ENCODE peak calls at places on chromosomes 13 and 19, in ten cellular contexts. G is keratinocyte, C is dorsolateral prefrontal cortex, I is heart left ventricle, P is astrocyte of the cerebellum, M is Caco-2, Q is neural progenitor cell, L is foreskin fibroblast, J is AG10803, Z is endodermal cell. A is an unnamed sample.

GRCh38 chr13:89930861-89931260 is 1416.6 kb upstream of the MIR17HG start:
- DNase-seq in G (no peak), C (no peak), I (no peak), P (no peak), M (peak), Q (no peak), L (no peak), J (no peak), Z (peak), A (no peak)

GRCh38 chr13:46687810-46688209 is 109.2 kb downstream of the ESD start:
- DNase-seq in G (peak), C (no peak), I (no peak), P (peak), M (peak), Q (no peak), L (no peak), J (no peak), Z (peak), A (peak)

GRCh38 chr19:56942749-56943148 is 102.2 kb upstream of the PEG3 start:
- DNase-seq in G (no peak), C (no peak), I (peak), P (no peak), M (no peak), Q (peak), L (no peak), J (peak), Z (peak), A (no peak)

GRCh38 chr13:30293995-30294394 is 13.4 kb downstream of the KATNAL1 start:
- DNase-seq in G (no peak), C (no peak), I (no peak), P (no peak), M (no peak), Q (no peak), L (no peak), J (no peak), Z (no peak), A (no peak)

GRCh38 chr13:109998030-109998429 is 211.6 kb upstream of the IRS2 start:
- DNase-seq in G (no peak), C (no peak), I (no peak), P (no peak), M (no peak), Q (no peak), L (no peak), J (no peak), Z (no peak), A (no peak)

GRCh38 chr13:27293873-27294515 is 23.4 kb downstream of the RASL11A start:
- DNase-seq in G (no peak), C (no peak), I (no peak), P (no peak), M (no peak), Q (no peak), L (no peak), J (no peak), Z (no peak), A (no peak)

GRCh38 chr19:41588497-41589209 is 12.7 kb downstream of the CEACAM21 start:
- DNase-seq in G (no peak), C (no peak), I (no peak), P (peak), M (no peak), Q (peak), L (peak), J (peak), Z (peak), A (peak)

GRCh38 chr13:27978301-27978968 is 9.3 kb upstream of the CDX2 start:
- DNase-seq in G (no peak), C (no peak), I (no peak), P (no peak), M (peak), Q (peak), L (no peak), J (no peak), Z (peak), A (no peak)

GRCh38 chr19:8251025-8251472 is 41.9 kb downstream of the CERS4 start:
- DNase-seq in G (no peak), C (peak), I (peak), P (peak), M (no peak), Q (no peak), L (no peak), J (peak), Z (no peak), A (peak)

GRCh38 chr19:30047355-30047895 is 105.4 kb downstream of the URI1 start:
- DNase-seq in G (no peak), C (no peak), I (no peak), P (no peak), M (no peak), Q (no peak), L (no peak), J (no peak), Z (no peak), A (no peak)

GRCh38 chr13:43316997-43317396 is 293.6 kb downstream of the DNAJC15 start:
- DNase-seq in G (no peak), C (peak), I (peak), P (peak), M (no peak), Q (peak), L (peak), J (peak), Z (peak), A (peak)

GRCh38 chr19:46571495-46571894 is 29.6 kb upstream of the CALM3 start:
- DNase-seq in G (no peak), C (no peak), I (no peak), P (no peak), M (peak), Q (peak), L (peak), J (no peak), Z (peak), A (peak)

GRCh38 chr19:34651747-34652146 is 25.2 kb downstream of the SCGB2B2 start:
- DNase-seq in G (no peak), C (no peak), I (no peak), P (no peak), M (no peak), Q (no peak), L (no peak), J (no peak), Z (no peak), A (no peak)

GRCh38 chr13:59176775-59177174 is 987.0 kb downstream of the DIAPH3 start:
- DNase-seq in G (no peak), C (no peak), I (no peak), P (no peak), M (no peak), Q (no peak), L (no peak), J (no peak), Z (peak), A (no peak)

GRCh38 chr13:47299316-47299715 is 402.5 kb upstream of the HTR2A start:
- DNase-seq in G (no peak), C (no peak), I (no peak), P (no peak), M (no peak), Q (no peak), L (no peak), J (peak), Z (no peak), A (peak)

GRCh38 chr19:38253788-38254187 is 2.4 kb downstream of the PPP1R14A start:
- DNase-seq in G (no peak), C (no peak), I (no peak), P (no peak), M (no peak), Q (no peak), L (no peak), J (no peak), Z (no peak), A (no peak)

GRCh38 chr13:82713681-82714405 is 1168.4 kb downstream of the SLITRK1 start:
- DNase-seq in G (no peak), C (no peak), I (no peak), P (peak), M (no peak), Q (no peak), L (peak), J (peak), Z (no peak), A (peak)

GRCh38 chr19:5228932-5229777 is 111.5 kb downstream of the PTPRS start:
- DNase-seq in G (no peak), C (peak), I (no peak), P (no peak), M (no peak), Q (no peak), L (no peak), J (no peak), Z (no peak), A (peak)

GRCh38 chr19:10107254-10107653 is 1.1 kb downstream of the PPAN start:
- DNase-seq in G (no peak), C (no peak), I (no peak), P (no peak), M (no peak), Q (no peak), L (no peak), J (no peak), Z (no peak), A (no peak)
- H3K4me3 ChIP-seq in G (peak), C (peak), I (peak), P (peak), M (peak), Q (peak), L (peak), J (peak), Z (peak), A (peak)

GRCh38 chr13:71754407-71754974 is 112.5 kb downstream of the DACH1 start:
- DNase-seq in G (no peak), C (no peak), I (peak), P (no peak), M (no peak), Q (no peak), L (no peak), J (no peak), Z (no peak), A (no peak)
- TF ChIP-seq CTCF in G (no peak), C (no peak), I (peak), P (no peak), M (no peak), Q (peak), L (no peak), J (no peak), Z (peak), A (peak)

GRCh38 chr19:16830679-16831078 is 1.5 kb downstream of the SIN3B start:
- DNase-seq in G (no peak), C (no peak), I (no peak), P (peak), M (no peak), Q (no peak), L (no peak), J (peak), Z (no peak), A (peak)
- H3K4me3 ChIP-seq in G (peak), C (peak), I (no peak), P (peak), M (no peak), Q (peak), L (peak), J (peak), Z (peak), A (peak)

GRCh38 chr19:916645-917322 is 349 bp upstream of the KISS1R start:
- DNase-seq in G (no peak), C (no peak), I (no peak), P (no peak), M (peak), Q (peak), L (no peak), J (no peak), Z (peak), A (no peak)

GRCh38 chr19:918481-919156 is 1.5 kb downstream of the KISS1R start:
- DNase-seq in G (no peak), C (no peak), I (no peak), P (no peak), M (no peak), Q (peak), L (no peak), J (no peak), Z (peak), A (no peak)

GRCh38 chr19:918152-918437 is 962 bp downstream of the KISS1R start:
- DNase-seq in G (no peak), C (no peak), I (no peak), P (no peak), M (no peak), Q (no peak), L (no peak), J (no peak), Z (no peak), A (no peak)

GRCh38 chr19:919157-920050 is 2.3 kb downstream of the KISS1R start:
- DNase-seq in G (no peak), C (no peak), I (no peak), P (no peak), M (no peak), Q (peak), L (no peak), J (no peak), Z (peak), A (no peak)

GRCh38 chr19:917323-918151 is at the start of gene KISS1R:
- DNase-seq in G (no peak), C (no peak), I (no peak), P (no peak), M (peak), Q (peak), L (no peak), J (no peak), Z (peak), A (peak)
- TF ChIP-seq CTCF in G (peak), C (no peak), I (peak), P (peak), M (peak), Q (peak), L (peak), J (peak), Z (peak), A (peak)

GRCh38 chr13:101406787-101407186 is 9.5 kb downstream of the NALCN start:
- DNase-seq in G (no peak), C (no peak), I (no peak), P (no peak), M (no peak), Q (no peak), L (no peak), J (peak), Z (no peak), A (no peak)
- H3K4me3 ChIP-seq in G (no peak), C (no peak), I (no peak), P (no peak), M (no peak), Q (no peak), L (no peak), J (no peak), Z (no peak), A (no peak)

DNA sequence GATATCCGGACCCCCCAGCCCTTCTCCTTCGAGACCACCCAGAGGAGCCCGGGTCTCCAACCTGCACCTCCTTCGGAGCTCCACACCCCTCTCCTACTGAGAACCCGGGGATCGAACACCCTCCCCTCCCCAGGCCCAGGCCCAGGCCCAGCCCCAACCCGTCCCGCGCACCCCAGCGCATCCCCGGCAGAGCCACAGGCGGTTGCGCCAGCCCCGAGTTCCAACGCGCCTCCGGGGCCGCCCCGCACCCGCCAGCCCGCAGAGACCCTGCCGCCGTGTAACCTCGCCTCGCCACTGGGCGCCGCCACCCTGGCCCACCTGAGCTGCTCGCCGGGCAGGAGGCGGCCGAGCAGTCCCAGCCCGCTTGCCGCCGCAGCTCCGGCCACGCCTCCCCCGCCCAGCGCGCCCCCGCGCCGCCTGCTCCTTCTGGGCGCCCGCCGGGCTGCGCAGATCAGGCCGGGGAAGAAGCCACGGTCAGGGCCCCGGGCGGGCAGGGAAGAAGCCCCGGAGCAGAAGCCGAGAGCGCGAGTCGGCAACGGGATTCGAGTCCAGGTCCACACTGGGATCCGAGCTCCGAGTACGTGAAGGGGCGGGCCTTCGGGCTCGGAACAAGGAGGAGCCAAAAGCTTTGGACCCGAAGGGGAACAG is at the start of gene MBOAT7:
- DNase-seq in G (no peak), C (no peak), I (no peak), P (no peak), M (no peak), Q (no peak), L (no peak), J (no peak), Z (no peak), A (no peak)
- TF ChIP-seq CTCF in G (peak), C (no peak), I (no peak), P (peak), M (peak), Q (peak), L (no peak), J (no peak), Z (peak), A (no peak)

GRCh38 chr19:19169236-19170052 is 619 bp downstream of the MEF2B start:
- DNase-seq in G (no peak), C (no peak), I (no peak), P (no peak), M (no peak), Q (no peak), L (no peak), J (no peak), Z (no peak), A (no peak)

GRCh38 chr19:19167612-19168011 is 2.5 kb downstream of the MEF2B start:
- DNase-seq in G (no peak), C (no peak), I (no peak), P (no peak), M (no peak), Q (no peak), L (no peak), J (no peak), Z (no peak), A (no peak)

GRCh38 chr19:19171821-19172532 is 1.9 kb upstream of the MEF2B start:
- DNase-seq in G (no peak), C (no peak), I (no peak), P (no peak), M (no peak), Q (no peak), L (peak), J (peak), Z (no peak), A (peak)

GRCh38 chr19:19171110-19171672 is 1.1 kb upstream of the MEF2B start:
- DNase-seq in G (no peak), C (no peak), I (no peak), P (no peak), M (no peak), Q (no peak), L (no peak), J (no peak), Z (no peak), A (no peak)

GRCh38 chr19:19170053-19170945 is at the start of gene MEF2B:
- DNase-seq in G (no peak), C (peak), I (peak), P (no peak), M (peak), Q (peak), L (peak), J (peak), Z (peak), A (peak)
- H3K4me3 ChIP-seq in G (no peak), C (peak), I (peak), P (no peak), M (peak), Q (peak), L (no peak), J (no peak), Z (no peak), A (peak)